ENCODE peak calls at places on chromosomes 16 and 17, in four cellular contexts. One of them, this sample, is unnamed.

GRCh38 chr17:67078292-67078691 is 33.9 kb downstream of the CACNG1 start:
- DNase-seq in right lobe of liver: no peak
- DNase-seq in IMR-90: no peak
- DNase-seq in mesothelial cell of epicardium: no peak
- DNase-seq in this sample: no peak

GRCh38 chr17:4934173-4934979 is 2.3 kb downstream of the GP1BA start:
- DNase-seq in right lobe of liver: no peak
- DNase-seq in IMR-90: peak; percentile 38
- DNase-seq in mesothelial cell of epicardium: no peak
- DNase-seq in this sample: no peak

GRCh38 chr16:48949636-48950035 is 332.0 kb downstream of the CBLN1 start:
- DNase-seq in right lobe of liver: no peak
- DNase-seq in IMR-90: peak; percentile 19
- DNase-seq in mesothelial cell of epicardium: no peak
- DNase-seq in this sample: no peak

GRCh38 chr16:26605872-26606271 is 460.9 kb upstream of the C16orf82 start:
- DNase-seq in right lobe of liver: no peak
- DNase-seq in IMR-90: no peak
- DNase-seq in mesothelial cell of epicardium: no peak
- DNase-seq in this sample: no peak

GRCh38 chr16:19029980-19030379 is 37.4 kb upstream of the COQ7 start:
- DNase-seq in right lobe of liver: no peak
- DNase-seq in IMR-90: no peak
- DNase-seq in mesothelial cell of epicardium: no peak
- DNase-seq in this sample: no peak

GRCh38 chr17:2410951-2411350 is 10.1 kb upstream of the MNT start:
- DNase-seq in right lobe of liver: no peak
- DNase-seq in IMR-90: no peak
- DNase-seq in mesothelial cell of epicardium: no peak
- DNase-seq in this sample: no peak

GRCh38 chr17:69412336-69412735 is 2.2 kb upstream of the MAP2K6 start:
- DNase-seq in right lobe of liver: no peak
- DNase-seq in IMR-90: no peak
- DNase-seq in mesothelial cell of epicardium: no peak
- DNase-seq in this sample: no peak

GRCh38 chr17:27456681-27457404 is 595 bp downstream of the KSR1 start:
- DNase-seq in right lobe of liver: peak; percentile 61
- DNase-seq in IMR-90: no peak
- DNase-seq in mesothelial cell of epicardium: no peak
- DNase-seq in this sample: no peak

GRCh38 chr17:50872710-50873424 is 6.7 kb upstream of the TOB1 start:
- DNase-seq in right lobe of liver: no peak
- DNase-seq in IMR-90: peak; percentile 25
- DNase-seq in mesothelial cell of epicardium: no peak
- DNase-seq in this sample: no peak

GRCh38 chr16:49899991-49900690 is 44.2 kb upstream of the ZNF423 start:
- DNase-seq in right lobe of liver: no peak
- DNase-seq in IMR-90: no peak
- DNase-seq in mesothelial cell of epicardium: no peak
- DNase-seq in this sample: no peak

GRCh38 chr16:69924777-69925191 is 26.4 kb upstream of the CLEC18A start:
- DNase-seq in right lobe of liver: no peak
- DNase-seq in IMR-90: peak; percentile 81
- DNase-seq in mesothelial cell of epicardium: no peak
- DNase-seq in this sample: no peak

GRCh38 chr17:74117087-74117486 is 86.4 kb upstream of the RPL38 start:
- DNase-seq in right lobe of liver: no peak
- DNase-seq in IMR-90: no peak
- DNase-seq in mesothelial cell of epicardium: no peak
- DNase-seq in this sample: no peak

GRCh38 chr17:82891911-82892310 is 52.1 kb upstream of the ZNF750 start:
- DNase-seq in right lobe of liver: no peak
- DNase-seq in IMR-90: no peak
- DNase-seq in mesothelial cell of epicardium: no peak
- DNase-seq in this sample: no peak

GRCh38 chr16:19418200-19418599 is 517 bp downstream of the TMC5 start:
- DNase-seq in right lobe of liver: no peak
- DNase-seq in IMR-90: no peak
- DNase-seq in mesothelial cell of epicardium: no peak
- DNase-seq in this sample: no peak

GRCh38 chr17:5702951-5703510 is 118.7 kb upstream of the NLRP1 start:
- DNase-seq in right lobe of liver: no peak
- DNase-seq in IMR-90: no peak
- DNase-seq in mesothelial cell of epicardium: no peak
- DNase-seq in this sample: no peak

GRCh38 chr16:80265624-80266306 is 275.0 kb upstream of the DYNLRB2 start:
- DNase-seq in right lobe of liver: no peak
- DNase-seq in IMR-90: peak; percentile 16
- DNase-seq in mesothelial cell of epicardium: no peak
- DNase-seq in this sample: no peak

GRCh38 chr17:58046230-58047094 is 36.8 kb upstream of the DYNLL2 start:
- DNase-seq in right lobe of liver: no peak
- DNase-seq in IMR-90: no peak
- DNase-seq in mesothelial cell of epicardium: no peak
- DNase-seq in this sample: no peak

GRCh38 chr16:75532791-75533190 is 3.1 kb downstream of the CHST5 start:
- DNase-seq in right lobe of liver: no peak
- DNase-seq in IMR-90: no peak
- DNase-seq in mesothelial cell of epicardium: no peak
- DNase-seq in this sample: no peak

GRCh38 chr17:43543771-43544575 is 2.2 kb downstream of the ETV4 start:
- DNase-seq in right lobe of liver: no peak
- DNase-seq in IMR-90: no peak
- DNase-seq in mesothelial cell of epicardium: no peak
- DNase-seq in this sample: no peak
- TF ChIP-seq CTCF in right lobe of liver: no peak
- TF ChIP-seq CTCF in IMR-90: no peak
- TF ChIP-seq CTCF in mesothelial cell of epicardium: no peak
- TF ChIP-seq CTCF in this sample: no peak

GRCh38 chr16:81765111-81765919 is 13.8 kb upstream of the PLCG2 start:
- DNase-seq in right lobe of liver: no peak
- DNase-seq in IMR-90: no peak
- DNase-seq in mesothelial cell of epicardium: no peak
- DNase-seq in this sample: no peak

GRCh38 chr16:81775570-81775969 is 3.5 kb upstream of the PLCG2 start:
- DNase-seq in right lobe of liver: no peak
- DNase-seq in IMR-90: no peak
- DNase-seq in mesothelial cell of epicardium: no peak
- DNase-seq in this sample: no peak

GRCh38 chr16:81774348-81774747 is 4.7 kb upstream of the PLCG2 start:
- DNase-seq in right lobe of liver: no peak
- DNase-seq in IMR-90: no peak
- DNase-seq in mesothelial cell of epicardium: no peak
- DNase-seq in this sample: no peak

GRCh38 chr16:81767987-81768592 is 11.0 kb upstream of the PLCG2 start:
- DNase-seq in right lobe of liver: no peak
- DNase-seq in IMR-90: no peak
- DNase-seq in mesothelial cell of epicardium: no peak
- DNase-seq in this sample: no peak

GRCh38 chr16:81770008-81770407 is 9.1 kb upstream of the PLCG2 start:
- DNase-seq in right lobe of liver: no peak
- DNase-seq in IMR-90: no peak
- DNase-seq in mesothelial cell of epicardium: no peak
- DNase-seq in this sample: no peak
- TF ChIP-seq CTCF in right lobe of liver: no peak
- TF ChIP-seq CTCF in IMR-90: no peak
- TF ChIP-seq CTCF in mesothelial cell of epicardium: no peak
- TF ChIP-seq CTCF in this sample: no peak

GRCh38 chr17:62781356-62781755 is 26.8 kb downstream of the MARCHF10 start:
- DNase-seq in right lobe of liver: no peak
- DNase-seq in IMR-90: peak; percentile 57
- DNase-seq in mesothelial cell of epicardium: no peak
- DNase-seq in this sample: no peak
- TF ChIP-seq CTCF in right lobe of liver: no peak
- TF ChIP-seq CTCF in IMR-90: no peak
- TF ChIP-seq CTCF in mesothelial cell of epicardium: no peak
- TF ChIP-seq CTCF in this sample: no peak

DNA sequence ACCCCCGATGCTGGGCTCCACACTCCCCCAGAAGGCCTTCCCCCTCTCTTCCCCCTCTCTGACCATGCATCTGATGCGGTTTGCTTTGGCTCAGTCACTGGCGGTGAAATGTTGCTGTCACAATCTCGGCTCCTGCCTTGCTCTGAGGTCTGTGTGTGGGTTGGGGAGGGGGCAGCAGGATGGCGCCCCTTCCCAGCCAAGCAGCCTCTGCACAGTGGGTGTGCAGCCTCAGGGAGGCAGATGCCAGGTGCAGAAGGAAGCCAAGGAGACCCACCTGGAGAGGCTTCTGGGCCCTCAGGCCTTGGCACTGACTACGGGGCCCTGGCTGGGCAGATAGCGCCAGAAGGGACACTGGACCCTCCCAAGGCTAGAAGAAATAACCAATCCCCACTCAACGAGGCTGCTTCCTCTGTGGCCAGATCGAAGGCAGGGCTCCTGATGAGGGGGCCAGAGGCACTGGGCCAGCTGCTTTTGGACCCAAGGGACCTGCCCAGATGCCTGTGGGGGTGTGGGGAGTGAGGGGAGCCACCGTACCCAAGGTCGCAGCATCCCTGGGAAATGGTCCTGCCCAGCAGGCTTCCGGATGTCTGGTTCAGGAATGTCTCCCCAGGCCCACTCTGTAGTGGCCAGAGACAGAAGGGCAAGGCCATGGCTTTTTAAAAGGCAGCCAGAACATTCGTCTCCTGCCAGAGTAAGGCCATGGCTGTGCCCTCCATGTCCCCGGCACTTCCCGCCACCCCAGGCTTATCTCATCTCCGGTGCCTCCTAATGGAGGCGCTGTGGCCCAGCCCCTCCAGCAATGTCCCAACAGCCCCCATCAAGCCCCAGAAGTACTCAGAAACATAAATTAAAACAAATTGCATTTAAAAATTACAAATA is 43.4 kb upstream of the SLC38A10 start:
- DNase-seq in right lobe of liver: peak; percentile 63
- DNase-seq in IMR-90: no peak
- DNase-seq in mesothelial cell of epicardium: no peak
- DNase-seq in this sample: no peak
- TF ChIP-seq CTCF in right lobe of liver: no peak
- TF ChIP-seq CTCF in IMR-90: no peak
- TF ChIP-seq CTCF in mesothelial cell of epicardium: no peak
- TF ChIP-seq CTCF in this sample: no peak

GRCh38 chr17:8900626-8901585 is 33.4 kb upstream of the PIK3R6 start:
- DNase-seq in right lobe of liver: no peak
- DNase-seq in IMR-90: no peak
- DNase-seq in mesothelial cell of epicardium: no peak
- DNase-seq in this sample: no peak
- TF ChIP-seq CTCF in right lobe of liver: no peak
- TF ChIP-seq CTCF in IMR-90: no peak
- TF ChIP-seq CTCF in mesothelial cell of epicardium: no peak
- TF ChIP-seq CTCF in this sample: no peak

GRCh38 chr17:7528842-7529241 is 20.0 kb upstream of the TNFSF12 start:
- DNase-seq in right lobe of liver: no peak
- DNase-seq in IMR-90: no peak
- DNase-seq in mesothelial cell of epicardium: no peak
- DNase-seq in this sample: no peak

DNA sequence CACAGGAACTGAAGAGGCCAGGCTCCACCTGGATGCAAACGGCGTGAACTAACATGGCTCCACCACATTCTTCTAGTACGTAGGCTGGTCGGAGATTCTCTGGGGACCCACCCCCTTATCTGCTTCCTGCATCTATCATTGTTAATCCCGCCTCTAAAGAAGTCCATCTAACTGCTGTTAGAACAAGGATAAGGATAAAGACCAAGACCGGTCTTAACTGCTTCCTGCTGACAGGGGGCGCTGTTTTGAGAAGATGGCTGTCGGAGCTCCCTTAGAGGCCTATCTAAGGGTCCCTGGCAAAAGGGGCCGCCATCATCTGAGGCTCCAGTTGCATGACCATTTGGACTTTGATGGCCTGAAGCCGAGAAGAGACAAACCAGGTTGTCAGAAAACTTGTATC is 25.8 kb upstream of the TNFSF12 start:
- DNase-seq in right lobe of liver: no peak
- DNase-seq in IMR-90: no peak
- DNase-seq in mesothelial cell of epicardium: no peak
- DNase-seq in this sample: no peak
- TF ChIP-seq CTCF in right lobe of liver: peak; percentile 31
- TF ChIP-seq CTCF in IMR-90: peak; percentile 30
- TF ChIP-seq CTCF in mesothelial cell of epicardium: no peak
- TF ChIP-seq CTCF in this sample: no peak

GRCh38 chr17:55825213-55825612 is 74.4 kb downstream of the PCTP start:
- DNase-seq in right lobe of liver: no peak
- DNase-seq in IMR-90: no peak
- DNase-seq in mesothelial cell of epicardium: no peak
- DNase-seq in this sample: no peak
- TF ChIP-seq CTCF in right lobe of liver: peak; percentile 34
- TF ChIP-seq CTCF in IMR-90: peak; percentile 17
- TF ChIP-seq CTCF in mesothelial cell of epicardium: no peak
- TF ChIP-seq CTCF in this sample: no peak

GRCh38 chr16:1899641-1900451 is 18.4 kb downstream of the HS3ST6 start:
- DNase-seq in right lobe of liver: no peak
- DNase-seq in IMR-90: no peak
- DNase-seq in mesothelial cell of epicardium: no peak
- DNase-seq in this sample: no peak
- TF ChIP-seq CTCF in right lobe of liver: no peak
- TF ChIP-seq CTCF in IMR-90: no peak
- TF ChIP-seq CTCF in mesothelial cell of epicardium: no peak
- TF ChIP-seq CTCF in this sample: no peak